ENCODE peak calls at places on chromosomes 6 and 20, in four cellular contexts. B is SK-N-SH, M is K562, F is HepG2. V is an unnamed sample.

GRCh38 chr20:50186987-50187402 is 3.6 kb upstream of the CEBPB start:
- DNase-seq in B (no peak), M (no peak), F (peak), V (no peak)

GRCh38 chr6:20835315-20836010 is 301.2 kb downstream of the CDKAL1 start:
- DNase-seq in B (no peak), M (peak), F (no peak), V (no peak)

GRCh38 chr20:63567132-63567381 is 7.0 kb downstream of the HELZ2 start:
- DNase-seq in B (no peak), M (no peak), F (no peak), V (no peak)

GRCh38 chr6:107419747-107420146 is 39.6 kb downstream of the PDSS2 start:
- DNase-seq in B (no peak), M (no peak), F (no peak), V (no peak)

GRCh38 chr6:11553824-11554223 is 16.3 kb downstream of the TMEM170B start:
- DNase-seq in B (no peak), M (no peak), F (no peak), V (no peak)

GRCh38 chr6:34585512-34586045 is 29.4 kb upstream of the SPDEF start:
- DNase-seq in B (no peak), M (no peak), F (no peak), V (no peak)

GRCh38 chr6:144580039-144580438 is 294.9 kb downstream of the UTRN start:
- DNase-seq in B (no peak), M (no peak), F (no peak), V (no peak)

GRCh38 chr20:46400828-46401477 is 5.5 kb downstream of the ELMO2 start:
- DNase-seq in B (no peak), M (no peak), F (no peak), V (no peak)

GRCh38 chr6:132669690-132670291 is 10.8 kb upstream of the TAAR1 start:
- DNase-seq in B (peak), M (peak), F (peak), V (no peak)

GRCh38 chr6:15947436-15947835 is 181.4 kb upstream of the MYLIP start:
- DNase-seq in B (no peak), M (no peak), F (no peak), V (no peak)

GRCh38 chr6:86963352-86963751 is 26.0 kb downstream of the HTR1E start:
- DNase-seq in B (no peak), M (no peak), F (no peak), V (no peak)

GRCh38 chr6:46677314-46677654 is 10.4 kb upstream of the TDRD6 start:
- DNase-seq in B (no peak), M (peak), F (peak), V (no peak)

GRCh38 chr6:21739838-21740237 is 146.3 kb downstream of the SOX4 start:
- DNase-seq in B (no peak), M (no peak), F (no peak), V (no peak)

GRCh38 chr6:33995873-33996475 is 149.9 kb downstream of the GRM4 start:
- DNase-seq in B (no peak), M (no peak), F (no peak), V (no peak)

GRCh38 chr6:27591660-27592059 is 118.8 kb upstream of the ZNF184 start:
- DNase-seq in B (no peak), M (peak), F (peak), V (no peak)

GRCh38 chr6:27178001-27178730 is 69.3 kb upstream of the PRSS16 start:
- DNase-seq in B (peak), M (no peak), F (peak), V (peak)

GRCh38 chr6:149965191-149966020 is 1.7 kb downstream of the ULBP1 start:
- DNase-seq in B (peak), M (no peak), F (no peak), V (no peak)

GRCh38 chr6:89148016-89148750 is 2.3 kb downstream of the PM20D2 start:
- DNase-seq in B (no peak), M (peak), F (no peak), V (no peak)

GRCh38 chr20:64180673-64181072 is 16.4 kb downstream of the MYT1 start:
- DNase-seq in B (no peak), M (no peak), F (no peak), V (no peak)

GRCh38 chr20:25009218-25010145 is 16.9 kb upstream of the APMAP start:
- DNase-seq in B (no peak), M (no peak), F (no peak), V (no peak)

GRCh38 chr6:25583099-25583498 is 68.9 kb upstream of the SCGN start:
- DNase-seq in B (no peak), M (peak), F (no peak), V (no peak)

GRCh38 chr6:72857791-72858190 is 235.9 kb downstream of the KCNQ5 start:
- DNase-seq in B (no peak), M (no peak), F (no peak), V (no peak)

GRCh38 chr6:119148102-119148824 is 69.8 kb upstream of the FAM184A start:
- DNase-seq in B (peak), M (peak), F (peak), V (no peak)

GRCh38 chr6:49409951-49410542 is 53.0 kb downstream of the MMUT start:
- DNase-seq in B (peak), M (peak), F (peak), V (peak)

GRCh38 chr20:38214871-38215788 is 45.4 kb downstream of the KIAA1755 start:
- DNase-seq in B (no peak), M (no peak), F (no peak), V (no peak)

GRCh38 chr6:155026366-155027045 is 31.4 kb downstream of the TIAM2 start:
- DNase-seq in B (no peak), M (no peak), F (peak), V (no peak)

GRCh38 chr6:129680633-129681032 is 29.3 kb downstream of the ARHGAP18 start:
- DNase-seq in B (no peak), M (no peak), F (no peak), V (no peak)

GRCh38 chr6:169782966-169783760 is 31.7 kb downstream of the ERMARD start:
- DNase-seq in B (no peak), M (no peak), F (no peak), V (no peak)

GRCh38 chr6:58113960-58114359 is 796.5 kb downstream of the PRIM2 start:
- DNase-seq in B (no peak), M (no peak), F (no peak), V (no peak)

GRCh38 chr6:164099535-164099982 is 685.0 kb downstream of the QKI start:
- DNase-seq in B (no peak), M (no peak), F (no peak), V (no peak)

GRCh38 chr6:35415065-35415880 is 36.9 kb upstream of the FANCE start:
- DNase-seq in B (peak), M (peak), F (peak), V (peak)

GRCh38 chr20:37968726-37969401 is 64.4 kb downstream of the TTI1 start:
- DNase-seq in B (no peak), M (no peak), F (no peak), V (no peak)

GRCh38 chr20:62704341-62704948 is 4.2 kb upstream of the NTSR1 start:
- DNase-seq in B (peak), M (peak), F (peak), V (no peak)

GRCh38 chr6:30979076-30979475 is 4.4 kb upstream of the MUC21 start:
- DNase-seq in B (no peak), M (no peak), F (no peak), V (no peak)
- TF ChIP-seq FOXJ3 in B (no peak), M (no peak), F (no peak), V (no peak)

GRCh38 chr20:31845300-31845863 is at the start of gene FOXS1:
- DNase-seq in B (no peak), M (no peak), F (no peak), V (no peak)

GRCh38 chr20:31851240-31851955 is 6.0 kb upstream of the FOXS1 start:
- DNase-seq in B (no peak), M (no peak), F (no peak), V (no peak)

GRCh38 chr20:31848088-31848999 is 2.9 kb upstream of the FOXS1 start:
- DNase-seq in B (no peak), M (peak), F (no peak), V (no peak)

GRCh38 chr20:31846793-31847138 is 1.4 kb upstream of the FOXS1 start:
- DNase-seq in B (no peak), M (no peak), F (no peak), V (no peak)

DNA sequence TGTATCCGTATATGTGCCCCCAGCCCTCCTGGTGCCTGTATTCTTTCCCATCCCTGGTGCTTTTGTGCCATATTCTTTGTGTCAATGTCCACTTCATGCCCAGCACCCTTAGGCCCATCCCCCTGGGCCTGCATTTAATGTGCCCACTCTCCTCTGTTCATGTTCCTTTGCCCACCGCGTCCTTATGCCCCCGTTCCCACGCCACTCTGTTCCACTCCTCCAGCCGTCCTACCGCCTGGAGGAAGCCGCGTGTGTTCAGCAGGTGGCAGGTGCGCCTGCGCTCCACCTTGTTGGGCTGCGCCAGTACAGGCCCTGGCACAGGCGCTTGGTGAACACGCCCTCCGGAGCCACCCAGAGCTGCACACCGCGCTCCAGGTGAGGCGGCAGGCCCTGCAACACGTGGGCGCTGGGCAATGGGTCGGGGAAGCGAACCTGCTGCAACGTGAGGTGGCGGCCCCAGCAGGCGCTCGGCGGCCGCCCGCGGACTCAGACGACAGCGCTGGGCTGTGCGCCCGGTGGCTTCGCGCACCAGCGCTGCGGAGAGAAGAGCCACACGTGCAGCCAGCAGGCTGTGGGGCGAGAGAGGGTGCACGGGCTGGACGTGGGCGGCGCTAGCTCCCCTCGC is 4.0 kb upstream of the FOXS1 start:
- DNase-seq in B (peak), M (no peak), F (no peak), V (no peak)
- TF ChIP-seq USF2 in B (no peak), M (no peak), F (no peak), V (no peak)

GRCh38 chr6:82397962-82398692 is 34.5 kb downstream of the TPBG start:
- DNase-seq in B (no peak), M (no peak), F (no peak), V (no peak)

GRCh38 chr6:82396964-82397761 is 33.5 kb downstream of the TPBG start:
- DNase-seq in B (no peak), M (no peak), F (no peak), V (no peak)
- TF ChIP-seq FOXJ3 in B (no peak), M (no peak), F (no peak), V (no peak)

DNA sequence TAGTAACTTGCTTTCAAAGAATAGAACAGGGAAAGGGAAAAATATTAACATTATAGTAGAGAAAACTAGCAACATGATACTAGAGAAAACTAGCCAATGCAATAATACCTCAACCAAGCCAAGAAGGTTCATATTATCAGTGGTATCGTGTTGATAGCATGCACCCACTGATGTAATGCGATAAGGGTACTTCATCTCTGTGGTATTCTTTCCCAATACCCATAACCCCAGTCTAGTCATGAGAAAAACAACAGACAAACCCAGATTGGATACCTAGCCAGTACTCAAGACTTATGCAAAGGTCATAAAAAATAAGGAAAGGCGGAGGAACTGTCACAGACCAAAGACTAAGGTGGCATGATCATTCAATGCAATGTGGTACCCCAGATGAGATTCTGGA is 21.0 kb downstream of the BLOC1S5 start:
- DNase-seq in B (no peak), M (no peak), F (no peak), V (no peak)
- TF ChIP-seq USF2 in B (no peak), M (no peak), F (no peak), V (no peak)

DNA sequence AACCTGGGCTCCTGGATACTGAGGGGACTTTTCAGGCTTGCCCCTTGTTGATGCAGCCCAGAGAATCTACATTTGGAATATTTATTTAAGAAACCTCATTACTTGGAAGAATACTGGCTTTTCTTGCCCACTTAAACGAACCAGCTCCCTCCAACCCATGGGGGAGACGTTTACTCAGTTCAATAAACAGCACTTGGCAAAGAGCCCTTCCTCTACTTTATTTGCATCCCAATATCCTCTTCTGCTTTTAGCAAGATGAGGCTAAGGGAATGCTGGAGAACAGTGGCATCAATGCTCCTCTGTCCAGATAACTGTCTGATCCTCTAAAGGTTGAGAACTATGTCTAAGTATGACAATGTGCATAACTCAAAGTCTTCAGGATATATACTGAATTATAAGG is 22.2 kb downstream of the PTPRK start:
- DNase-seq in B (no peak), M (no peak), F (no peak), V (no peak)
- TF ChIP-seq FOXJ3 in B (no peak), M (no peak), F (no peak), V (no peak)

GRCh38 chr20:35492352-35492751 is 37.0 kb downstream of the CEP250 start:
- DNase-seq in B (no peak), M (no peak), F (no peak), V (no peak)

GRCh38 chr20:35491823-35492222 is 36.4 kb downstream of the CEP250 start:
- DNase-seq in B (no peak), M (no peak), F (no peak), V (no peak)

GRCh38 chr20:35489717-35490116 is 34.3 kb downstream of the CEP250 start:
- DNase-seq in B (no peak), M (no peak), F (no peak), V (no peak)

GRCh38 chr20:35487479-35487878 is 32.1 kb downstream of the CEP250 start:
- DNase-seq in B (no peak), M (no peak), F (no peak), V (no peak)

GRCh38 chr20:35490736-35491181 is 35.4 kb downstream of the CEP250 start:
- DNase-seq in B (no peak), M (no peak), F (no peak), V (no peak)
- TF ChIP-seq USF2 in B (no peak), M (no peak), F (no peak), V (no peak)

GRCh38 chr20:7346562-7346961 is 579.1 kb downstream of the BMP2 start:
- DNase-seq in B (no peak), M (no peak), F (no peak), V (no peak)
- TF ChIP-seq FOXJ3 in B (no peak), M (no peak), F (no peak), V (no peak)

GRCh38 chr6:136607932-136608772 is 57.9 kb upstream of the MAP7 start:
- DNase-seq in B (peak), M (peak), F (peak), V (peak)
- TF ChIP-seq USF2 in B (no peak), M (no peak), F (no peak), V (no peak)

GRCh38 chr6:47822856-47823554 is 41.2 kb downstream of the OPN5 start:
- DNase-seq in B (no peak), M (no peak), F (no peak), V (no peak)
- TF ChIP-seq FOXJ3 in B (no peak), M (no peak), F (no peak), V (no peak)

DNA sequence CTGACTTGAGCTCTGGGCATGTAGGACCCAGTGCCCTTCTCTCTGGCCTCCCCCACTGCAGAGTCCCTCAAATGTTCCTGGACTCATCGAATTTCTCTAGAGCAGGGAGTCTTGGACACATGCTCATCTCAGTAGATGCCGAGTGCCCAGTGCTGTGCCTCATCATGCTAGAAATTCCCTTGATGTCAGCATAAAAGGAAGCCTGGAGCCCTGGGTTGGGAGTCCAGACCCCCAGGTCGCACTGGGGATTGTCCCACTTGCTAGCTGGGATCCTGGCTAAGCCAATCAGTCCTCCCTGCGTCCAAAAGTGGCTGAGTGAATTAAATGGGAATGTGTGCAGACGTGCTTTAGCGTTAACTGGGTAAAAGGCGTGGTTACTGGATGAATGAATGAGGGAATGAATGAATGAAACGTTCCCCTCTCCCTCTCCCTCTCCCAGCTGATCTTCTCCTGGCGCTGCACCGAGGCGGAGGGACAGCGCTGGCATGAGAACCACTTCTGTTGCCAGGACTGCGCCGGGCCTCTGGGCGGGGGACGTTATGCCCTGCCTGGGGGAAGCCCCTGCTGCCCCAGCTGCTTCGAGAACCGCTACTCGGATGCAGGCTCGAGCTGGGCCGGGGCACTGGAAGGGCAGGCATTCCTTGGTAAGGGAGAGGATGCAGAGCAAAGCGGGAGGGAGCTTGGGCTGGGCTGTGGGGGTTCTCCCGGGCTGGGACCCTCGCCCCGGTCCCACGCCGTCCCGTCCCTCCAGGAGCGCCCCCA is 1.6 kb upstream of the TOMM6 start:
- DNase-seq in B (no peak), M (no peak), F (no peak), V (peak)
- TF ChIP-seq USF2 in B (no peak), M (no peak), F (no peak), V (no peak)

V was measured in WTC11.